ENCODE peak calls at places on chromosomes 11 and 22, in seven cellular contexts. O is heart left ventricle, X is astrocyte of the spinal cord, E is nephron progenitor cell, A is NCI-H1417, L is HTR-8/SVneo, T is HS-27A. F is an unnamed sample.

GRCh38 chr22:22928666-22929380 is 41.2 kb downstream of the IGLL5 start:
- DNase-seq in A (no peak), O (peak; percentile 70), E (no peak), X (no peak), T (no peak), L (no peak), F (peak; percentile 41)

GRCh38 chr11:69649576-69649900 is 8.6 kb downstream of the CCND1 start:
- DNase-seq in A (no peak), E (no peak), O (no peak), X (no peak), L (no peak), T (no peak), F (no peak)

GRCh38 chr11:130604606-130605005 is 156.2 kb downstream of the ADAMTS15 start:
- DNase-seq in X (no peak), O (no peak), E (no peak), T (no peak), L (no peak), A (no peak), F (no peak)

GRCh38 chr22:47337161-47337621 is 574.7 kb downstream of the TBC1D22A start:
- DNase-seq in X (peak; percentile 85), T (no peak), A (no peak), E (no peak), L (peak; percentile 29), O (no peak), F (no peak)

GRCh38 chr22:44108806-44109385 is 71.8 kb upstream of the PARVG start:
- DNase-seq in A (no peak), E (no peak), O (peak; percentile 22), X (no peak), L (no peak), T (no peak), F (no peak)

GRCh38 chr11:113986351-113987140 is 11.6 kb downstream of the HTR3A start:
- DNase-seq in O (no peak), L (no peak), X (no peak), A (no peak), T (no peak), E (no peak), F (no peak)

GRCh38 chr22:19181786-19182471 is 3.4 kb upstream of the SLC25A1 start:
- DNase-seq in T (no peak), E (no peak), X (no peak), O (no peak), A (no peak), L (no peak), F (no peak)

GRCh38 chr11:121157756-121158155 is 56.7 kb downstream of the TECTA start:
- DNase-seq in T (no peak), X (no peak), L (no peak), O (no peak), E (no peak), A (no peak), F (no peak)

GRCh38 chr11:45597116-45597515 is 68.3 kb downstream of the CHST1 start:
- DNase-seq in O (no peak), A (no peak), T (no peak), E (no peak), L (no peak), X (no peak), F (no peak)

GRCh38 chr11:85742348-85742747 is 56.4 kb upstream of the CCDC89 start:
- DNase-seq in T (no peak), O (no peak), A (no peak), X (no peak), L (no peak), E (no peak), F (no peak)

GRCh38 chr11:76752321-76753175 is 30.6 kb upstream of the TSKU start:
- DNase-seq in X (peak; percentile 39), E (no peak), O (peak; percentile 89), L (no peak), T (no peak), A (no peak), F (no peak)

GRCh38 chr11:6736495-6737121 is 35.2 kb downstream of the OR2AG2 start:
- DNase-seq in X (peak; percentile 29), E (no peak), O (no peak), T (no peak), L (no peak), A (no peak), F (no peak)

GRCh38 chr11:17386331-17387084 is 2.0 kb downstream of the KCNJ11 start:
- DNase-seq in E (peak; percentile 70), X (peak; percentile 11), O (peak; percentile 83), T (no peak), A (peak; percentile 34), L (peak; percentile 33), F (peak; percentile 34)

GRCh38 chr11:105611414-105611813 is 1.5 kb downstream of the GRIA4 start:
- DNase-seq in X (no peak), T (no peak), L (no peak), O (no peak), A (peak; percentile 52), E (no peak), F (no peak)

F was measured in CD8-positive, alpha-beta T cell.